ENCODE peak calls at places on chromosome 14, in eight cellular contexts. X, O, U, Q, N, M, K and H are unnamed samples.

GRCh38 chr14:90661881-90662280 is 154.3 kb downstream of the TTC7B start:
- DNase-seq in X (no peak), O (no peak), U (no peak), Q (no peak), N (no peak), M (no peak), K (no peak), H (peak)

GRCh38 chr14:80523518-80524117 is 312.3 kb upstream of the DIO2 start:
- DNase-seq in X (peak), O (no peak), U (peak), Q (no peak), N (no peak), M (peak), K (peak), H (peak)

GRCh38 chr14:32530800-32531199 is 201.7 kb downstream of the AKAP6 start:
- DNase-seq in X (no peak), O (no peak), U (no peak), Q (no peak), N (no peak), M (no peak), K (no peak), H (no peak)

GRCh38 chr14:61103541-61104339 is 122.7 kb downstream of the SLC38A6 start:
- DNase-seq in X (peak), O (peak), U (peak), Q (no peak), N (no peak), M (peak), K (peak), H (peak)

GRCh38 chr14:94584591-94585280 is 3.5 kb downstream of the SERPINA5 start:
- DNase-seq in X (no peak), O (no peak), U (no peak), Q (no peak), N (no peak), M (no peak), K (no peak), H (no peak)

GRCh38 chr14:67559639-67560038 is 26.5 kb downstream of the PLEKHH1 start:
- DNase-seq in X (no peak), O (no peak), U (no peak), Q (no peak), N (no peak), M (no peak), K (no peak), H (no peak)

GRCh38 chr14:71454513-71455332 is 477.5 kb upstream of the RGS6 start:
- DNase-seq in X (no peak), O (no peak), U (no peak), Q (no peak), N (no peak), M (no peak), K (no peak), H (no peak)

GRCh38 chr14:33275879-33276278 is 337.2 kb downstream of the NPAS3 start:
- DNase-seq in X (no peak), O (no peak), U (no peak), Q (no peak), N (no peak), M (no peak), K (no peak), H (no peak)

GRCh38 chr14:84857571-84857970 is 672.4 kb upstream of the FLRT2 start:
- DNase-seq in X (no peak), O (no peak), U (peak), Q (no peak), N (no peak), M (peak), K (no peak), H (no peak)

GRCh38 chr14:34676516-34677211 is 37.7 kb downstream of the CFL2 start:
- DNase-seq in X (no peak), O (no peak), U (peak), Q (no peak), N (no peak), M (no peak), K (no peak), H (no peak)

GRCh38 chr14:95871531-95871930 is 5.1 kb upstream of the TUNAR start:
- DNase-seq in X (no peak), O (no peak), U (no peak), Q (no peak), N (no peak), M (no peak), K (no peak), H (no peak)

GRCh38 chr14:95872777-95873176 is 3.9 kb upstream of the TUNAR start:
- DNase-seq in X (no peak), O (no peak), U (no peak), Q (no peak), N (no peak), M (no peak), K (no peak), H (no peak)

GRCh38 chr14:95875831-95876768 is 532 bp upstream of the TUNAR start:
- DNase-seq in X (no peak), O (no peak), U (no peak), Q (no peak), N (no peak), M (no peak), K (no peak), H (no peak)

GRCh38 chr14:95877633-95878032 is 1.0 kb downstream of the TUNAR start:
- DNase-seq in X (no peak), O (no peak), U (no peak), Q (no peak), N (no peak), M (no peak), K (no peak), H (no peak)

DNA sequence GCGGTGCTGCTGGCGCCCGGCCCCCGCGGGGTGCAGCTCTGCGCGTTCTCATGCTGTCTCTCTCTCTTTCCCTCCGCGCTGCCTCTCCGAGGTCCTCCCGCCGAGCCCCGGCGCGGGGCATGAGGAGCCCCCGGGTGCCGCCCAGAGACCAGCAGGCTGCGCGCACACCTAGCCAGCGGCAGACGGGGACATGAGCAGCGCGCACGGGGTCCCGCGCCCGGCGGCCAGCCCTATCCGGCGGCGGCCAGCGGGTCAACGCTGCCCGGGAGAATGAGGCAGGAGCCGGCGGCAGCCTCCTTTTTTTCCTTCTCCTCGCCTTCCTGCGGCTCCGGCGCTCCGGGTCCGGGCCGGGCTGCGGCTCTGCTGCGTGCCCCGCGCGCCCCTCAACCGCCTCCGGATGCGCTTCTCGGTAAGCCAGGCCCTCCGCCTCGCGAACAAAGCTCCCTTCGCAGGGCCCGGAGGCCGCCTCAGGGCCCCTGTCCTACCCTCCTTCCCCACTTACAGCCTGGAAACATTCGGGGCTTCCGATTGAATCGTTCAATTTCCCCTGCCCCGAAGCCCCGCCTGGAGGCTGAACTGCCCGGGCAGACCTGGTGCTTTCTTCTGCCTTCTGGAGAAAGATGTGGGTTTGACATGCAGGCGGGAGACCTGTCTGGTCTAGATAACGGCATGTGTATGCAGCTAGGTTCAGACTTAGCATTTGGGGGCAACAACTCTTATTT is at the start of gene TUNAR:
- DNase-seq in X (peak), O (no peak), U (no peak), Q (no peak), N (no peak), M (no peak), K (no peak), H (no peak)
- H3K4me3 ChIP-seq in X (peak), O (no peak), U (no peak), Q (no peak), N (no peak), M (no peak), K (no peak), H (no peak)

DNA sequence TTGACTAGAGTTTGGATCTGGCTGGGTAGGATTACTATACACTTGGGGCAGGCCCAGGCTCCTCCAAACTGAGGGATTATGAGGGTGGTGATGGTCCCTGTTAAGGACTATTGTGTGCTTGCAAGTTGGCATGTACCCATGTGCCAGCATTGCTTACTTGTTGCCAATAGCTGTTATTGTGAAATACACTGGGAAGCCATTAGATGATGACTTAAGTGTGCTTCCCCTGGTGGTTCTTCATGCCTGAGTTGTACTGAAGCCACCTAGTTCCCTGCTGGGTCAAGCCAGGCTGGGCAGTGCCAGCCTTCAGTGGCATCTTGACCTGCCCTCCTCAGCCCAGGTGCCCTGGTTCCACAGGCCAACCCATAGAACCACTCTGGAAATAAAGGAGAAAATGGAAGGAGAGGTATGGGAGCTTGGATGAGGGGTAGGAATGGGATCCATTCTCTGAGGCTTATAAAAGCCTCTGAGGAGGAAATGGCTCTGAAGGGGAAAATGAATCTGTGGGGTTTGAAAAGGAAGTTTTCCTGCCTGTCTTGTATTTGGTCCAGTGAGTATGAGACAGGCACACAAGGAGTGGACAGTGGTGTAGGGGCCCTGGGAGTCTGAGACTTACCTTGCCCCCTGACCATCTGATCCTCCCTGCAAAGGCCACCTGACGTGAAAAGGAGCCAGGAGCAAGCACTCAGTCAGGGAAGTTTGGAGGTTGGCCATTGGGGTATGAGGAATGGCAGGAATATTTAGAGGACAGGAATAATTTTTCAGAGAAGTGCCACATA is 724 bp downstream of the LTB4R start:
- DNase-seq in X (peak), O (no peak), U (no peak), Q (no peak), N (no peak), M (peak), K (no peak), H (no peak)
- H3K4me3 ChIP-seq in X (no peak), O (no peak), U (no peak), Q (peak), N (peak), M (peak), K (no peak), H (no peak)

DNA sequence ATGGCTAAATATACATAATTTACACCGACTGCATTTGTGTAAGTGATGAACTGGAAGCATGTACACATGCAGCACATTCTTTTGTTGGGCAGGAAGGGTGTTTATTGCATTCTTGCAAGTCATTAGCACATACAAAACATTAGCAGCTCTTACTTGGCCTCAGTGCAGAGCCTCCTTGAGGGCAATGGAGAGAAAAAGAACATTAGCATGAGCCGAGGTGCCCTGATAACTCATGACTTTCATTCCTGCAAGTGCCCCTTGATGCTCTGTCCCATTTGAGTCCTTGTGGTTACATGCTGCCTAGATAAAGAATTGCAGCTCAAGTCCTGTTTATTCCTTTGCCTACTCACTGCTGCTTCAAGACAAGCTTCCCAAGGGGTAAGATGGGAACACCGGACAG is 61.9 kb downstream of the PAX9 start:
- DNase-seq in X (no peak), O (no peak), U (no peak), Q (no peak), N (no peak), M (no peak), K (no peak), H (no peak)
- H3K4me3 ChIP-seq in X (no peak), O (no peak), U (no peak), Q (no peak), N (no peak), M (no peak), K (no peak), H (no peak)

GRCh38 chr14:49957089-49957852 is 64.4 kb downstream of the ARF6 start:
- DNase-seq in X (no peak), O (no peak), U (no peak), Q (no peak), N (no peak), M (no peak), K (no peak), H (no peak)

GRCh38 chr14:49962616-49963015 is 69.7 kb downstream of the ARF6 start:
- DNase-seq in X (peak), O (no peak), U (peak), Q (no peak), N (no peak), M (peak), K (no peak), H (no peak)

GRCh38 chr14:49961270-49962222 is 68.7 kb downstream of the ARF6 start:
- DNase-seq in X (no peak), O (no peak), U (peak), Q (no peak), N (no peak), M (peak), K (no peak), H (no peak)

GRCh38 chr14:49959822-49960408 is 67.0 kb downstream of the ARF6 start:
- DNase-seq in X (no peak), O (no peak), U (no peak), Q (peak), N (no peak), M (peak), K (no peak), H (no peak)

GRCh38 chr14:49960453-49960852 is 67.6 kb downstream of the ARF6 start:
- DNase-seq in X (no peak), O (no peak), U (no peak), Q (no peak), N (no peak), M (peak), K (no peak), H (no peak)
- H3K4me3 ChIP-seq in X (no peak), O (no peak), U (no peak), Q (no peak), N (no peak), M (no peak), K (no peak), H (no peak)

DNA sequence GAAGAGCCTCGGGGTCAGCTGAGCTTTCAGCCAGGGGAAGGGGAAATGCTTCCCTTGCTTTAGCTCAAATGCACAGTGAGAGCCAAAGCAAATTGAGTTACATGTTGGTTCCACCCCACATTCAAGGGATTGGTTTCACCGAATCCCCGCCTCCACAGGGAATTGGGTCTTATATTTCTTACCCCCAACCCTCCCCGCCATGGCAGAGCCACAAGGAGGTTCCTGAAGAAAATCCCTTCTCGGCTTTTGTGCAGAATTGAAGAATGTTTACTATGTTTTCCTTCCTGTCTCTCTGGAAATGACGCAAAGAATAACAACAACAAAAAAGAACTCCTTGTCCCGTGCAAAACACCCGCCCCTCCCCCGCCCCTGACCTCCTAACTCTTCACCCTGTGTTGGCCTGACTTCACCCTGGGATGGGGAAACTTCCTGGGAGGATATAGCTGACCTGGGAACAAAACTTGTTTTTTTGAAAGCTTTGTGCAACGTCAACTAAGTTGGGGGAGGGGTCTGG is 21.9 kb upstream of the CIPC start:
- DNase-seq in X (no peak), O (no peak), U (no peak), Q (no peak), N (peak), M (no peak), K (peak), H (peak)
- H3K4me3 ChIP-seq in X (no peak), O (no peak), U (no peak), Q (no peak), N (peak), M (no peak), K (no peak), H (peak)

GRCh38 chr14:28867571-28867970 is 101.0 kb downstream of the FOXG1 start:
- DNase-seq in X (peak), O (no peak), U (no peak), Q (no peak), N (no peak), M (no peak), K (peak), H (peak)

DNA sequence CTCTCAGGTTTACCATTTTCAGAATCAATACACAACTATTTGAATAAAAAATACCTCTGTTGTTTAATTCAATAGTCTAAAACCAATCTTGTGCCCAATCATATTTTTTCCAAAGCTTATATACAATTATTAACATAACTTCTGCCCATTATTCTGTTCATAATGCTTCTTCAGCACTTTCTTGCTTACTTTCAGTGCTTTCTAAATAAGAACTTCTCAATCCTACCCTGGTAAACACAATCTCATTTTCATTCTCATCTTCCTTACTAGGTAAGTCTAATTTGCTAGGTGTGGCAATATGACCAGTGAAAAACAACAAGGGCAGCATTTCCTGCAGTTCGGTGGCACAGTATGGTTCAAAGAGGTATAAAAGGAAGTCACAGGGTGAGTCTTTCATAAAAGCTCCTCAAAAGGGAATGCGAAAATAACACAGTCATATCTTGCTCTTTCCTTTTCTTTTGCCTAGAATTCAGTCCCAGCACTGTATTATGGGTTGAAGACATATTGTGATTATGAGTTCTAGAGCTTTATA is 103.5 kb downstream of the FOXG1 start:
- DNase-seq in X (no peak), O (no peak), U (no peak), Q (no peak), N (no peak), M (no peak), K (no peak), H (no peak)
- H3K4me3 ChIP-seq in X (no peak), O (no peak), U (no peak), Q (no peak), N (no peak), M (no peak), K (no peak), H (no peak)

DNA sequence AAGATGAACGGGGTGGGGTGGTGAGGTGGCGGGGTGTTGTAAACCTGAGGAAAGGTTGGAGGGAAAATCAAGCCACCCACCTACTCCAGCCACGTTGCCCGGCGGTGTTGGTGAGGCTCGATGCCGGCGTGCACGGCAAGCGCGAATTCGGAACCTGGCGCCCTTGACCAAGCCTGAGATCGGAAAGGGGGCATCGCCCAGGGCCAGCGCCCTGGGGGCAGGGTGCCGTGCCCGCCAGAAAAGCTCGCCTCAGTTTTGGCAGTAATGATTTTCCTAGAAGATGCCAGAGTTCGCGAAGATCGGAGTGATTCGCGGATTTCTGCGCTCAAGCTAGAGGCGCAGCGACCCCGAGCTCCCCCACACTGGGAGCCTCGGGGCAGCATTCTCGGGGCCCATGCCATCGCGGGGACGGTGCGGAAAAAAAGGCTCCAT is 804 bp downstream of the STXBP6 start:
- DNase-seq in X (peak), O (no peak), U (no peak), Q (no peak), N (no peak), M (no peak), K (no peak), H (peak)
- H3K4me3 ChIP-seq in X (peak), O (peak), U (peak), Q (no peak), N (peak), M (no peak), K (peak), H (peak)

GRCh38 chr14:104655128-104655848 is 34.1 kb upstream of the INF2 start:
- DNase-seq in X (no peak), O (no peak), U (no peak), Q (no peak), N (no peak), M (no peak), K (no peak), H (no peak)
- H3K4me3 ChIP-seq in X (no peak), O (no peak), U (no peak), Q (no peak), N (no peak), M (no peak), K (no peak), H (no peak)